ENCODE peak calls at places on chromosomes 2 and 18, in seven cellular contexts. H is fibroblast of pulmonary artery, F is GM12865, O is tibial artery, M is lower lobe of right lung, E is mesothelial cell of epicardium, P is progenitor cell of endocrine pancreas. W is an unnamed sample.

GRCh38 chr18:69400976-69401474 is 337 bp downstream of the DOK6 start:
- DNase-seq in H (peak), F (no peak), O (no peak), M (peak), E (peak), P (peak), W (peak)

GRCh38 chr18:76385681-76385975 is 109.4 kb downstream of the ZNF516 start:
- DNase-seq in H (no peak), F (no peak), O (no peak), M (no peak), E (no peak), P (no peak), W (no peak)

GRCh38 chr2:239929504-239929903 is 95.6 kb downstream of the NDUFA10 start:
- DNase-seq in H (no peak), F (no peak), O (no peak), M (peak), E (peak), P (no peak), W (peak)

GRCh38 chr18:32907656-32908441 is 135.0 kb upstream of the KLHL14 start:
- DNase-seq in H (no peak), F (no peak), O (no peak), M (no peak), E (no peak), P (no peak), W (no peak)

GRCh38 chr2:81412681-81413080 is 1108.1 kb upstream of the LRRTM1 start:
- DNase-seq in H (no peak), F (no peak), O (no peak), M (no peak), E (no peak), P (no peak), W (no peak)

GRCh38 chr2:231144896-231145295 is 20.1 kb upstream of the HTR2B start:
- DNase-seq in H (no peak), F (no peak), O (no peak), M (no peak), E (no peak), P (no peak), W (no peak)

GRCh38 chr18:58497845-58498244 is 131.0 kb downstream of the ALPK2 start:
- DNase-seq in H (peak), F (no peak), O (no peak), M (no peak), E (no peak), P (no peak), W (no peak)

GRCh38 chr2:8906208-8906607 is 68.8 kb upstream of the KIDINS220 start:
- DNase-seq in H (peak), F (no peak), O (no peak), M (no peak), E (no peak), P (no peak), W (no peak)

GRCh38 chr2:202376460-202377307 is 557 bp downstream of the BMPR2 start:
- DNase-seq in H (peak), F (peak), O (peak), M (peak), E (peak), P (peak), W (peak)

GRCh38 chr2:37020212-37020886 is 54.0 kb upstream of the STRN start:
- DNase-seq in H (peak), F (no peak), O (peak), M (peak), E (peak), P (no peak), W (no peak)

GRCh38 chr2:201618744-201619654 is 24.3 kb downstream of the TMEM237 start:
- DNase-seq in H (peak), F (no peak), O (peak), M (peak), E (no peak), P (no peak), W (peak)

GRCh38 chr18:62284637-62285036 is 40.5 kb upstream of the TNFRSF11A start:
- DNase-seq in H (no peak), F (no peak), O (no peak), M (no peak), E (no peak), P (no peak), W (no peak)

GRCh38 chr2:232960862-232961261 is 52.2 kb downstream of the NGEF start:
- DNase-seq in H (no peak), F (no peak), O (no peak), M (no peak), E (no peak), P (no peak), W (no peak)

GRCh38 chr18:76449110-76449453 is 46.0 kb downstream of the ZNF516 start:
- DNase-seq in H (no peak), F (no peak), O (no peak), M (peak), E (no peak), P (no peak), W (no peak)

GRCh38 chr2:37653805-37654378 is 17.6 kb downstream of the CDC42EP3 start:
- DNase-seq in H (no peak), F (peak), O (peak), M (peak), E (no peak), P (no peak), W (peak)

GRCh38 chr18:3463052-3463451 is 13.1 kb downstream of the TGIF1 start:
- DNase-seq in H (no peak), F (no peak), O (no peak), M (no peak), E (no peak), P (no peak), W (no peak)

GRCh38 chr2:62568983-62569837 is 63.2 kb upstream of the TMEM17 start:
- DNase-seq in H (no peak), F (no peak), O (no peak), M (no peak), E (no peak), P (no peak), W (no peak)

GRCh38 chr2:213476641-213477040 is 192.4 kb downstream of the SPAG16 start:
- DNase-seq in H (no peak), F (no peak), O (no peak), M (no peak), E (no peak), P (no peak), W (no peak)

GRCh38 chr2:221896505-221897151 is 324.5 kb upstream of the EPHA4 start:
- DNase-seq in H (peak), F (no peak), O (peak), M (no peak), E (no peak), P (no peak), W (no peak)

GRCh38 chr2:237184192-237184922 is 98.7 kb downstream of the COPS8 start:
- DNase-seq in H (peak), F (no peak), O (no peak), M (no peak), E (no peak), P (no peak), W (no peak)

GRCh38 chr18:80167331-80167730 is 58.3 kb downstream of the ADNP2 start:
- DNase-seq in H (no peak), F (no peak), O (no peak), M (peak), E (no peak), P (no peak), W (no peak)

GRCh38 chr2:68825891-68826290 is 45.3 kb downstream of the BMP10 start:
- DNase-seq in H (no peak), F (no peak), O (no peak), M (no peak), E (no peak), P (no peak), W (no peak)

GRCh38 chr2:25632396-25632795 is 41.0 kb downstream of the DTNB start:
- DNase-seq in H (no peak), F (no peak), O (no peak), M (no peak), E (no peak), P (no peak), W (no peak)

GRCh38 chr18:26327062-26327461 is 100.8 kb downstream of the TAF4B start:
- DNase-seq in H (no peak), F (no peak), O (no peak), M (no peak), E (no peak), P (no peak), W (no peak)

GRCh38 chr18:79682896-79683625 is 3.5 kb downstream of the CTDP1 start:
- DNase-seq in H (no peak), F (no peak), O (no peak), M (no peak), E (no peak), P (no peak), W (no peak)

GRCh38 chr18:53795061-53795460 is 429.4 kb downstream of the MBD2 start:
- DNase-seq in H (peak), F (no peak), O (no peak), M (no peak), E (no peak), P (no peak), W (no peak)

GRCh38 chr2:217510790-217511291 is 492.0 kb downstream of the TNS1 start:
- DNase-seq in H (peak), F (peak), O (peak), M (no peak), E (peak), P (peak), W (peak)

GRCh38 chr18:59993560-59993959 is 93.8 kb downstream of the PMAIP1 start:
- DNase-seq in H (no peak), F (no peak), O (no peak), M (no peak), E (no peak), P (no peak), W (no peak)

GRCh38 chr2:70887550-70888229 is 48.0 kb upstream of the ATP6V1B1 start:
- DNase-seq in H (no peak), F (peak), O (no peak), M (no peak), E (no peak), P (no peak), W (no peak)

GRCh38 chr2:126949775-126950174 is 51.1 kb downstream of the TEX51 start:
- DNase-seq in H (no peak), F (no peak), O (no peak), M (no peak), E (no peak), P (no peak), W (no peak)

GRCh38 chr2:67571785-67572718 is 174.9 kb downstream of the ETAA1 start:
- DNase-seq in H (peak), F (no peak), O (no peak), M (no peak), E (no peak), P (no peak), W (no peak)

GRCh38 chr18:50460691-50461090 is 85.8 kb downstream of the SKA1 start:
- DNase-seq in H (no peak), F (no peak), O (no peak), M (no peak), E (no peak), P (no peak), W (no peak)

GRCh38 chr18:22494771-22495170 is 77.1 kb upstream of the CTAGE1 start:
- DNase-seq in H (peak), F (no peak), O (no peak), M (no peak), E (no peak), P (no peak), W (no peak)

GRCh38 chr18:3213231-3214059 is 6.3 kb downstream of the MYOM1 start:
- DNase-seq in H (peak), F (peak), O (no peak), M (no peak), E (no peak), P (no peak), W (no peak)

GRCh38 chr2:85430780-85431601 is 12.5 kb downstream of the SH2D6 start:
- DNase-seq in H (no peak), F (no peak), O (no peak), M (no peak), E (no peak), P (no peak), W (no peak)

GRCh38 chr2:5842326-5842725 is 150.1 kb downstream of the SOX11 start:
- DNase-seq in H (no peak), F (no peak), O (no peak), M (no peak), E (no peak), P (no peak), W (no peak)

GRCh38 chr2:205902899-205903236 is 183.1 kb downstream of the INO80D start:
- DNase-seq in H (no peak), F (no peak), O (no peak), M (no peak), E (no peak), P (no peak), W (no peak)

GRCh38 chr2:205904873-205905272 is 181.1 kb downstream of the INO80D start:
- DNase-seq in H (no peak), F (no peak), O (no peak), M (no peak), E (no peak), P (no peak), W (no peak)

GRCh38 chr2:205906419-205906818 is 179.6 kb downstream of the INO80D start:
- DNase-seq in H (no peak), F (no peak), O (no peak), M (no peak), E (no peak), P (no peak), W (no peak)

GRCh38 chr2:205902041-205902898 is 183.7 kb downstream of the INO80D start:
- DNase-seq in H (peak), F (no peak), O (no peak), M (no peak), E (no peak), P (no peak), W (no peak)

GRCh38 chr2:205903549-205904129 is 182.3 kb downstream of the INO80D start:
- DNase-seq in H (peak), F (peak), O (no peak), M (no peak), E (no peak), P (no peak), W (peak)
- TF ChIP-seq CTCF in H (peak), F (peak), O (no peak), M (peak), E (no peak), P (peak), W (peak)

DNA sequence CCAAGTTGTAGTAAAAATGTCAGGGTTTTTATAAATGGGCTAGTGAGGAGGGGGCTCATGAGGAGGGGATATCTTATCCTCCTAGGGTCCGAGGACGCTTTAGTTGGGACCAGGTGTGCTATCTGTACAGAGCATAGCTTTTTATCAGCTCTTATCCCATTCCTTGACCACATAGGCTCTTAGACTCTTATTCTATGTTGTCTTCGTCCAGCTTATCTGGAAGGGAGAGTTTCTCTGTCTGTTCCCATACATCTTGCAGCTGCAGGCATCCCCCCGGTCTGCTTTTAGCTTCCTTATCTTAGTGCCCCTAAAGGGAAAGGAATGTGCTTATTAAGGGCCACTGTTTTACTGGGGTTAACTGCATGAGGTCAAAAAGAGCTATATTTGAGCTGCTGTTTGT is 44.8 kb downstream of the PDK1 start:
- DNase-seq in H (no peak), F (no peak), O (no peak), M (no peak), E (no peak), P (no peak), W (no peak)
- TF ChIP-seq CTCF in H (no peak), F (no peak), O (no peak), M (no peak), E (no peak), P (no peak), W (no peak)

DNA sequence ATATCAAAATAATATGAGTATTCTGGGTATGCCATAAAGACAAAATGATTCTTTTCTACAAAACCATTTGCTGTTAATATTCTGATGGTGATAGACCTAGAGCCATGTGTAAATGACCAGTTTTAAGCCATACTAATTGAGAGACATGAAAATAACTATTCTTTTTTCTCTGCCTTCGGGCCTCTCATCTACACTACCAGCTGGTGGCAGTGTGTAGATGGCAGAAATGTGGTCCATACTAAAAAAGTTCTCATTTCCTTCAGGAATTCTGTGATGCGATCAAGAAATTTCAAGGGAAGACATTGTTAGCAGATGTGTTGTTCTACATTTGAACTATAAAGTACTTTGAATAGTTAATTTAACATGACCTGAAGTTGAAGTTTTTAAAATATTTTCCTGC is 485.2 kb downstream of the TRIB2 start:
- DNase-seq in H (no peak), F (no peak), O (no peak), M (no peak), E (no peak), P (no peak), W (no peak)
- TF ChIP-seq CTCF in H (no peak), F (peak), O (no peak), M (no peak), E (no peak), P (peak), W (no peak)

GRCh38 chr18:45316127-45316526 is 299.1 kb upstream of the SLC14A2 start:
- DNase-seq in H (no peak), F (no peak), O (no peak), M (no peak), E (no peak), P (no peak), W (no peak)
- TF ChIP-seq CTCF in H (no peak), F (no peak), O (no peak), M (no peak), E (no peak), P (peak), W (no peak)

DNA sequence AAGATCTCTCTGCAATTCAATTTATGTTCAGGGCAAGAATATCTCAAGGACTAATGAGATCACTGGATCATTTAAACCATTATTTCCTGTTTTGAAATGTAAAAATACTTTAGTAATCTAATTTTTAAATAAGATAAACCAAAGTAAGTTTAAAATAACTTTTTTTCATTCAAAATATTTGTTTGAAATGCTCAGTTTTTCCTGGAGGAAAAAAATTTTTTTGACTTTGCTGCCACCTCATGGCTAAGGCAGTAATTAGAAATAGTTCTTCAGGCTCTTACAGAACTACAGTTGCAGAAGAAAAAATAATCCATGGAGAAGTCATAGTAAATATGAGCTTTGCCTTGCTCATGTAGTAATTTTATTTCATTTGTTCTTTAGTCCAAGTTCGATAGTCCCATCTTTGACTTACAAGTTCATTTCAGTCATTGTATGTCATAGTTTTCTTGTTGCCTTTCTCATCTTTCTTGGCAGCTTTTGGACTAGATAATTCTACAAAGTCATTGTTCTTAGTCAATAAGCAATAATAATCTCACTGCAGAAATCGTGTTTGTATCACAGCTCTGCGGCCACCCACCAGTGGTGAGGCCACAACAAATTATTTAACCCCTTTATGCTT is 127.4 kb downstream of the DPP4 start:
- DNase-seq in H (peak), F (peak), O (no peak), M (no peak), E (no peak), P (no peak), W (no peak)
- TF ChIP-seq CTCF in H (peak), F (peak), O (peak), M (peak), E (peak), P (peak), W (peak)

DNA sequence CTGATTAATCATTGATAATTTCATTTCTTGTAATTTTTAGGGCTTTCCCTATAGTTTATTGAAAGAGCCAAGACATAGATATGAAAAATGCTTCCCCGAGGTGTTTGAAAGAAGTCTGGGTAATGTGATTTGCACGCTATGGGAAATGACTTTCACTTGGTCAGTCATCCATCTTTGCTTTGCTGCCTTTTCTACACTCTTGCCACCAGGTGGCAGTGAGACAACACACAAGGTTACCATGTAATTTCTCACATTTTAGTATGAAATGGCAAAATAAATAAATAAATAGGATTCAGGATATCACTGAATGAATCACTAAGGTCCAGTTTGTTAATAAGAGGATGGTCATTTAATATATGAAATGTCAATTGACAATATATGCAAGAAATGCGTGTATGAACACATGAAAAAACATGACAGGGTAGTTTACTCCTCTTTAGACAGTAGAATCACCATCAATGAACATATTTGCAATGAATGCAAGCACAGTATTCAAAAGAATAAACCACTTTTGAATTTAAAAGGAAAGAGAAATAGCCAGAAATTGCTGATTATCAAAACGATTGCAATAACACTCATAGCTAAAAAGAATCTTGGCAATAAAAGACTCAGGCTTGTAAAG is 52.2 kb upstream of the KCNH7 start:
- DNase-seq in H (peak), F (peak), O (no peak), M (no peak), E (no peak), P (no peak), W (no peak)
- TF ChIP-seq CTCF in H (peak), F (peak), O (peak), M (peak), E (peak), P (peak), W (peak)

GRCh38 chr2:50480507-50480906 is 551.4 kb downstream of the NRXN1 start:
- DNase-seq in H (no peak), F (no peak), O (no peak), M (no peak), E (no peak), P (no peak), W (no peak)

GRCh38 chr2:50476174-50476573 is 555.8 kb downstream of the NRXN1 start:
- DNase-seq in H (no peak), F (no peak), O (no peak), M (no peak), E (no peak), P (no peak), W (no peak)
- TF ChIP-seq CTCF in H (no peak), F (peak), O (no peak), M (no peak), E (no peak), P (no peak), W (peak)

W was measured in right lobe of liver.